ENCODE peak calls at places on chromosomes 6 and 20, in four cellular contexts. B is IMR-90, Q is mesendoderm, Y is H1. S is an unnamed sample. For H3K4me1, the result is how much of the 10 kb centered on the place peaks cover.

GRCh38 chr20:31587545-31588389 is 17.3 kb upstream of the ID1 start:
- DNase-seq in B (no peak), Q (no peak), Y (no peak), S (peak)

GRCh38 chr6:125099211-125100017 is 54.2 kb upstream of the TPD52L1 start:
- DNase-seq in B (peak), Q (peak), Y (peak), S (peak)

GRCh38 chr6:28710466-28711191 is 184.9 kb downstream of the GPX5 start:
- DNase-seq in B (peak), Q (peak), Y (peak), S (peak)

GRCh38 chr6:35047265-35048011 is 93.7 kb downstream of the TCP11 start:
- DNase-seq in B (peak), Q (no peak), Y (no peak), S (no peak)

GRCh38 chr6:157659536-157660271 is 163.3 kb upstream of the SNX9 start:
- DNase-seq in B (no peak), Q (no peak), Y (no peak), S (no peak)

GRCh38 chr6:96899019-96899418 is 1.3 kb upstream of the NDUFAF4 start:
- DNase-seq in B (peak), Q (peak), Y (no peak), S (no peak)

GRCh38 chr20:924639-925038 is 8.5 kb upstream of the ANGPT4 start:
- DNase-seq in B (no peak), Q (no peak), Y (no peak), S (no peak)

GRCh38 chr6:6515691-6516607 is 72.6 kb upstream of the LY86 start:
- DNase-seq in B (no peak), Q (no peak), Y (no peak), S (no peak)

GRCh38 chr6:84597238-84597875 is 167.0 kb downstream of the TBX18 start:
- DNase-seq in B (no peak), Q (no peak), Y (no peak), S (no peak)

GRCh38 chr6:46642928-46643751 is 9.5 kb downstream of the CYP39A1 start:
- DNase-seq in B (no peak), Q (no peak), Y (no peak), S (no peak)

GRCh38 chr6:128511518-128511917 is 8.9 kb downstream of the PTPRK start:
- DNase-seq in B (peak), Q (no peak), Y (no peak), S (no peak)

DNA sequence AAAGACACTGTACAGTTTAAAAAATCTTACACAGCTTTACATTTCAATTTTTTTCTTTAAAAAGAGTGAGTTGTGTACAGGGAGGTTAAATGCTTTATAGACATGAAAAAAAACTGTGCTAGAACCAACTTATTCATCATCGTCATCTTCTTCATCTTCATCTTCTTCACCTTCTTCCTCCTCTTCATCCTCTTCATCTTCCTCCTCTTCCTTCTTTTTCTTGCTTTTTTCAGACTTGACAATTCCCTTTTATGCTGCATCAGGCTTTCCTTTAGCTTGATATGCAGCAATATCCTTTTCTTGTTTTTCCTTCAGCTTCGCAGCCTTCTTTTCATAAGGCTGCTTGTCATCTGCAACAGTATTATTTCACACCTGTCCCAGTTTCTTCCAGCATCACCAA is 34.3 kb upstream of the TMEM30A start:
- DNase-seq in B (no peak), Q (no peak), Y (no peak), S (no peak)
- H3K4me1 ChIP-seq in B (under half), Q (under half), Y (under half), S (under half)

GRCh38 chr6:13633343-13633742 is 18.2 kb downstream of the NOL7 start:
- DNase-seq in B (no peak), Q (no peak), Y (no peak), S (no peak)
- H3K56ac ChIP-seq in B (no peak), Q (no peak), Y (no peak), S (no peak)

DNA sequence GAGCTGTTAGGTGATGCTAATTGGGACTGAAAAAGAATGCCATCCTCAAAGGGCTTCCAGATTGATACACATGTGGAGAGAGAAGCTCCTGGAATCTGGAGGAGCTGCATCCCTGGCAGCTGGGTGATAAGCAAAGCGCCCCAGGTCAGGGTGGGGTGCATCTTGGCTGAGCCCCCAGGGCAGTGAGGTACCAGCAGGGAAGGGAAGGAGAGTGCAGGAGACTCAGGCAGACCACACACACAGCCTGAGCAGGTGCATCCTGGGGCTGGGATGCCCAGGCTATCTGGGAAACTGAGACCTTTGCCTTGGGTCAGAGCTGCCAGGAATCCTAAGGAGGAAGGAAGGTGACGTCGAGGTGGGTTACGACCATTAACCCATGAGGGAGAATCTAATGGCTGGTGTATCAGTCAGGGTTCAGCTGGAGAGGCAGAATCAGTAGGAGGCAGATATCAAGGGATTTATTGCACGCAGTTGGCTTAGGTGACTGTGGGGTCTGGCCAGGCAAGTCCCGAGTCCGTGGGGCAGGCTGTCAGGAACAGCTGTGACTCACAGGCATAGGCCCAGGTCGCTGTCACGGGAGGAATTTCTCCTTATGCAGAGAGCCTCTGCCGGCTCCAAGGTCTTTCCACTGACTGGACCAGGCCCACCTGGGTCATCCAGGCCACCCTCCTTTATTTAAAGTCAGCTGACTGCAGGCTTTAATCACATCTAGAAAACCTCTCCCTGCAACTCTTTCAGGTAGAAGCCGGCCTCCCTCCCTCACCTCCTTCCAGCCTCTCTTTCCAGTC is 261.1 kb downstream of the BMP7 start:
- DNase-seq in B (no peak), Q (no peak), Y (no peak), S (no peak)
- H4K8ac ChIP-seq in B (no peak), Q (no peak), Y (no peak), S (no peak)

GRCh38 chr6:41645007-41645618 is 6.8 kb downstream of the MDFI start:
- DNase-seq in B (no peak), Q (no peak), Y (no peak), S (no peak)

GRCh38 chr6:41643899-41644269 is 5.6 kb downstream of the MDFI start:
- DNase-seq in B (no peak), Q (no peak), Y (no peak), S (no peak)

GRCh38 chr6:41646026-41646795 is 7.9 kb downstream of the MDFI start:
- DNase-seq in B (no peak), Q (no peak), Y (no peak), S (no peak)

GRCh38 chr6:41642960-41643898 is 5.0 kb downstream of the MDFI start:
- DNase-seq in B (no peak), Q (no peak), Y (no peak), S (no peak)

GRCh38 chr6:41644297-41644879 is 6.1 kb downstream of the MDFI start:
- DNase-seq in B (no peak), Q (peak), Y (no peak), S (no peak)
- H3K4me1 ChIP-seq in B (under half), Q (under half), Y (half or more), S (under half)

GRCh38 chr6:151733680-151734320 is 73.7 kb upstream of the ESR1 start:
- DNase-seq in B (no peak), Q (no peak), Y (no peak), S (no peak)

GRCh38 chr6:151730496-151730870 is 77.0 kb upstream of the ESR1 start:
- DNase-seq in B (no peak), Q (no peak), Y (no peak), S (no peak)

GRCh38 chr6:151731313-151731712 is 76.2 kb upstream of the ESR1 start:
- DNase-seq in B (no peak), Q (no peak), Y (no peak), S (no peak)

DNA sequence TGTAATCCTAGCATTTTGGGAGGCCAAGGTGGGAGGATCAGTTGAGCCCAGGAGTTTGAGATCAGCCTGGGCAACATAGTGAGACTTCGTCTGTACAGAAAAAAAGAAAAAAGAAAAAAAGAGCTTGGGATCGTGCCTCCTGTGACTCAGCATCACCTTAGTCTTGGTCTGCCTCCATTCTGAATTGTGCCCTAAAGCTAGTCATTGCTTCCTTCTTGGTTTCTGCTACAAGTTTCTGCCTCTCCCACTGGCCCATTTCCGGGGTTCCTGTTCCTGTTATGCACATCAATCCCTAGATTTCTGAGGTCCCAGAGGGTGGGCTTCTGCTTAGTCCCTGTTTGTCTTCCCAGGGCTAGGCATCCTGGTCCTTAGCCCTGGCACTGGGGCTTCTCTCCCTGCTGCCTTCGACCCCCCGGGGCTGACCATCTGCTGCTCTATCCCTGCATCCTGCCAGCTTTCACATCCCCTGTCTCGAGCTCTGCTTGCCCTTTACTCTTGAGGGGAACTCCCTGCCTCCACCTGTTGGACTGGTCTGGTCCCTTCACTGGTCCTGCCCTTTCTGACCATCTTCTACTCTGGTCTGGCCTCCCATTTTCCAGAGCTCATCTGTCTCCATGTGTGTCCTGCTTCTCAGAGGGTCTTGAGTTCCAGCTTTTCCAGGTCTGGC is 77.5 kb upstream of the ESR1 start:
- DNase-seq in B (no peak), Q (peak), Y (no peak), S (peak)
- H3K56ac ChIP-seq in B (no peak), Q (no peak), Y (no peak), S (no peak)

GRCh38 chr20:37386505-37387201 is 40.7 kb downstream of the SRC start:
- DNase-seq in B (no peak), Q (no peak), Y (no peak), S (peak)

GRCh38 chr20:37383229-37383989 is 37.5 kb downstream of the SRC start:
- DNase-seq in B (peak), Q (no peak), Y (no peak), S (no peak)

GRCh38 chr20:37385659-37386504 is 39.9 kb downstream of the SRC start:
- DNase-seq in B (no peak), Q (no peak), Y (no peak), S (peak)

GRCh38 chr20:37385176-37385575 is 39.2 kb downstream of the SRC start:
- DNase-seq in B (no peak), Q (no peak), Y (no peak), S (no peak)

GRCh38 chr20:37384683-37385174 is 38.8 kb downstream of the SRC start:
- DNase-seq in B (peak), Q (peak), Y (no peak), S (peak)
- H4K8ac ChIP-seq in B (no peak), Q (no peak), Y (peak), S (no peak)